ENCODE peak calls at places on chromosomes 5 and 9, in five cellular contexts. U is fibroblast of the aortic adventitia, V is IMR-90, J is fibroblast of pulmonary artery, P is HFF-Myc. S is an unnamed sample.

GRCh38 chr9:37596504-37596903 is 4.1 kb upstream of the TOMM5 start:
- DNase-seq in U (no peak), V (peak), J (no peak), P (no peak), S (no peak)

GRCh38 chr5:35855221-35855620 is 1.5 kb upstream of the IL7R start:
- DNase-seq in U (no peak), V (no peak), J (no peak), P (no peak), S (no peak)

GRCh38 chr5:18314192-18314778 is 680.0 kb downstream of the TAF11L14 start:
- DNase-seq in U (peak), V (peak), J (peak), P (no peak), S (peak)

GRCh38 chr5:56698463-56699381 is 116.6 kb upstream of the MAP3K1 start:
- DNase-seq in U (no peak), V (no peak), J (no peak), P (no peak), S (no peak)

GRCh38 chr5:34905564-34905963 is 9.7 kb downstream of the RAD1 start:
- DNase-seq in U (peak), V (no peak), J (peak), P (no peak), S (peak)

GRCh38 chr9:134057751-134058701 is 9.8 kb downstream of the BRD3 start:
- DNase-seq in U (no peak), V (no peak), J (no peak), P (no peak), S (no peak)

GRCh38 chr9:107881625-107882300 is 392.2 kb upstream of the KLF4 start:
- DNase-seq in U (peak), V (peak), J (peak), P (no peak), S (no peak)

GRCh38 chr9:114387678-114388431 is at the start of gene AKNA:
- DNase-seq in U (peak), V (peak), J (peak), P (no peak), S (peak)

GRCh38 chr9:135805422-135806022 is 101.8 kb downstream of the CAMSAP1 start:
- DNase-seq in U (no peak), V (no peak), J (no peak), P (no peak), S (no peak)

GRCh38 chr5:77218263-77218662 is 7.8 kb downstream of the PDE8B start:
- DNase-seq in U (no peak), V (no peak), J (no peak), P (no peak), S (no peak)
- TF ChIP-seq CTCF in U (no peak), V (no peak), J (peak), P (peak), S (peak)

GRCh38 chr5:16493261-16493660 is 27.7 kb upstream of the ZNF622 start:
- DNase-seq in U (no peak), V (no peak), J (no peak), P (no peak), S (no peak)
- H3K4me3 ChIP-seq in U (no peak), V (no peak), J (no peak), P (no peak), S (no peak)

GRCh38 chr5:123097483-123097870 is 8.4 kb downstream of the PRDM6 start:
- DNase-seq in U (no peak), V (no peak), J (no peak), P (no peak), S (no peak)

GRCh38 chr5:123098767-123099513 is 9.9 kb downstream of the PRDM6 start:
- DNase-seq in U (peak), V (no peak), J (peak), P (no peak), S (peak)

GRCh38 chr5:123097871-123098735 is 9.1 kb downstream of the PRDM6 start:
- DNase-seq in U (peak), V (no peak), J (no peak), P (no peak), S (no peak)

GRCh38 chr5:123095694-123096120 is 6.7 kb downstream of the PRDM6 start:
- DNase-seq in U (peak), V (no peak), J (no peak), P (no peak), S (no peak)

GRCh38 chr5:123099514-123100151 is 10.6 kb downstream of the PRDM6 start:
- DNase-seq in U (peak), V (no peak), J (no peak), P (no peak), S (no peak)
- TF ChIP-seq CTCF in U (no peak), V (no peak), J (no peak), P (no peak), S (no peak)

DNA sequence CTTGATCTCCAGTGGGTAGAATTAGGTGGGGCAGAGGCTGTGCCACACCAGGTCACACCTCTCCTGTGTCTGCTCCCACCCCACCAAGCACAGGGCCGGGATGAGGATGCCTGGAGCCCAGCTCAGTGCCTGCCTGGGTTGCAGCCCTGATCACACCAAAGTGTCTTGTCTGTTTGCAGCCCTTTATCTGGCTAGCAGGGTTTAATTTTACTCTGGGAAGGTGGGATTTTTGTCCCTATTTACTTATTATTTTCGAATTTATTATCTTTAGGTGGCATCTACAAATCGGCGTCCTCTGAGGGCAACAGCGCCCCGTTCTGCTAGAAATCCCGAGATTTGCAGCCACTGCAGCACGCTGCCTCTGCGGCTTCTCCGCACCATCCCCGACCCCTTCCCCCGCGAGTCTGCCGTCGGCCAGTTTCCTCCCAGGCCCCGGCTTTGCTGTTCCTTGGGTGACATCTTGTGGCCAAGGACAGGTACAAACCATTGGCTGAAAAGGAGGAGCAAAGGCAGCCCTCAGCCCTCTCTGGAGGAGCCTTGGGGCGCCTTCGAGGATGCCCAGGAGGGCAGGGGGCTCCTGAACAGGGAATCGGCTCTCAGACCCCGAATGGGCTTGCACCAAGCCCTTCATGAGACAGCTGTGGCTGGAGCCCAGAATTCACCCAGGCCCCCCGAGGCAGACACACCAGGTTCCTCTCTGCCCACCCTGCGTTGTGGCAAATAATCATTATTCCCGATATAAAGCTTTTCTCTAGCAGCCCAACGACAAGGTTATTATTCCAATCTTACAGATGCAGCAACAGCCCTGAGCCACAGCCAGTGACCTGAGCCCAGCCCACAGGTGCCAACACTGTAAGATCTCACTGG is 113.0 kb downstream of the GAPVD1 start:
- DNase-seq in U (peak), V (peak), J (peak), P (peak), S (peak)
- H3K4me3 ChIP-seq in U (peak), V (peak), J (peak), P (no peak), S (peak)

GRCh38 chr5:6758201-6758600 is 45.0 kb downstream of the TENT4A start:
- DNase-seq in U (no peak), V (no peak), J (no peak), P (no peak), S (no peak)
- TF ChIP-seq CTCF in U (no peak), V (no peak), J (no peak), P (no peak), S (no peak)

DNA sequence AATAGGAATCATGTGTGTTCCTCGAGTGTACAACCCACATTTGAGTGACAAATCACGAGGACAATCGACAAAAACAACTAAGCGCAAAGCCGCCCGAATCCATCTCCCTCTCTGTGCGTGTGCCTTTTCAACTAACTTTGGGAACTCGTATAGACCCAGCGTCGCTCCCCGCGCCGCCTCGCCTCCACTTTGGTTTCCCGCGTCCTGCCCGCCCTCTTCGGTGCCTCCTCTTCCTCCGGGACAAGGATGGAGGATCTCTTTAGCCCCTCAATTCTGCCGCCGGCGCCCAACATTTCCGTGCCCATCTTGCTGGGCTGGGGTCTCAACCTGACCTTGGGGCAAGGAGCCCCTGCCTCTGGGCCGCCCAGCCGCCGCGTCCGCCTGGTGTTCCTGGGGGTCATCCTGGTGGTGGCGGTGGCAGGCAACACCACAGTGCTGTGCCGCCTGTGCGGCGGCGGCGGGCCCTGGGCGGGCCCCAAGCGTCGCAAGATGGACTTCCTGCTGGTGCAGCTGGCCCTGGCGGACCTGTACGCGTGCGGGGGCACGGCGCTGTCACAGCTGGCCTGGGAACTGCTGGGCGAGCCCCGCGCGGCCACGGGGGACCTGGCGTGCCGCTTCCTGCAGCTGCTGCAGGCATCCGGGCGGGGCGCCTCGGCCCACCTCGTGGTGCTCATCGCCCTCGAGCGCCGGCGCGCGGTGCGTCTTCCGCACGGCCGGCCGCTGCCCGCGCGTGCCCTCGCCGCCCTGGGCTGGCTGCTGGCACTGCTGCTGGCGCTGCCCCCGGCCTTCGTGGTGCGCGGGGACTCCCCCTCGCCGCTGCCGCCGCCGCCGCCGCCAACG is at the start of gene GPR150:
- DNase-seq in U (no peak), V (peak), J (peak), P (no peak), S (peak)
- H3K4me3 ChIP-seq in U (peak), V (peak), J (peak), P (peak), S (peak)

DNA sequence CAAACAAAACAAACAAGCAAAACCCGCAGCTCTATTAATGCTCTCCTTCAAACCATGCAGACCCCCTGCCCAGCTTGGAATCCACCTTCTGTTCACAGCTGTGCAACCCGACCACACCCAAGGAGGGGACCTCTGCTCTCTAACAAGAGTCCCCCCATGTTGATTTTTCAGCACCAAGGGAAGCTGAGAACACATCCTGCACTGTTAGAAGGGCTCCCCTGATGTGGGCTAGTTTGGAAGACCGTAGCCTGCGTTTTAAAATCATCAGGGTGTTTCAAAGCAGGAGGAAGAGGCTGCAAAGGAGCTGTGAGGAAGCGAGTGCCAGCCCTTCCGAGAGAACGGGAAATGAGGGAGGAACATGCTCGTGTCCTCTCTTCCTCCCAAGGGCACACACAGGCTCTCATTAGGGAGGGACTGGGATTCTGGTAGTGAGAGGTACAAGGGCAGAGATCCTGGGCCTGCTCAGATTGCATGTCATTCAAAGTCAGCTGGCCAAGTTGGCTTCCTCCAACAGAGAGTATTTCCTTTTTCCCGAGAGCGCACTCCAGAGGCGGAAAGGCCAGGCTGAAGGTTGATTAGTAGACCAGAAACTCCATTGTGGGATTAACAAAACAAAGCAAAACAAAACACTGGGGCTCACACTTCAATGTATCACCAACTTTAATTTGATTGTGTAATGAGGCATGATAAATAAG is 185.9 kb downstream of the SEMA6A start:
- DNase-seq in U (no peak), V (no peak), J (no peak), P (no peak), S (no peak)
- TF ChIP-seq CTCF in U (no peak), V (no peak), J (no peak), P (no peak), S (no peak)

GRCh38 chr9:116178481-116179211 is 25.1 kb downstream of the PAPPA start:
- DNase-seq in U (peak), V (no peak), J (no peak), P (no peak), S (peak)
- H3K4me3 ChIP-seq in U (no peak), V (no peak), J (no peak), P (no peak), S (no peak)

DNA sequence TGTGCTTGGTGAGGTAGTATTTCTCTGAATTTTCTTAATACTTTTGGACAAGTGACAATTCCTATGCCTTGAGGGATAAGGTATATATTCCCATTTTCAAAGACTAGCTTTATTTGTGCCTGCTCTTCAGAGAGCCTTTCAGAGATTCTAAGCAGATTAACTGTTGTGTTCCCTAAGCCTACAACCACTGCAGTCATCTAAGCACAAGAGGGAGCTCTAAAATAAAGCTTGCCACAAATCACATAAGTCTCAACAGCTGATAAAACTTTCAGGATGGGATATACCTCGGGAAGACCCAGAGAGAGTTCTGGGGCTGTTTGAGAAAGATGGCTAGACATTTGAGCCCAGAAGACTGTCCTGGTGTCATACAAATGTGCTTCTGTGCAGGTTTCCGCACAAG is 157.3 kb downstream of the CYLC2 start:
- DNase-seq in U (no peak), V (no peak), J (no peak), P (no peak), S (no peak)
- TF ChIP-seq CTCF in U (no peak), V (no peak), J (no peak), P (no peak), S (no peak)